ENCODE peak calls at places on chromosomes 13 and 19, in eight cellular contexts. C is neural progenitor cell, G is thoracic aorta, N is tibial nerve, I is AG09319, A is GM10248, D is esophagus squamous epithelium, B is progenitor cell of endocrine pancreas. K is an unnamed sample.

GRCh38 chr19:40101813-40102212 is 11.1 kb upstream of the ZNF780A start:
- DNase-seq in C (no peak), G (no peak), N (no peak), I (no peak), A (no peak), D (no peak), B (no peak), K (no peak)

GRCh38 chr13:95734124-95734523 is 57.2 kb downstream of the DNAJC3 start:
- DNase-seq in C (no peak), G (no peak), N (no peak), I (no peak), A (no peak), D (no peak), B (no peak), K (no peak)

GRCh38 chr13:105952233-105952767 is 583.2 kb downstream of the EFNB2 start:
- DNase-seq in C (no peak), G (no peak), N (no peak), I (no peak), A (peak; percentile 4), D (no peak), B (no peak), K (no peak)

GRCh38 chr13:86409466-86410241 is 610.4 kb upstream of the SLITRK6 start:
- DNase-seq in C (no peak), G (no peak), N (no peak), I (no peak), A (no peak), D (no peak), B (no peak), K (no peak)

GRCh38 chr19:6230991-6231448 is 48.8 kb downstream of the MLLT1 start:
- DNase-seq in C (no peak), G (no peak), N (no peak), I (no peak), A (no peak), D (no peak), B (no peak), K (no peak)

GRCh38 chr19:5851302-5851701 is at the start of gene FUT3:
- DNase-seq in C (no peak), G (no peak), N (no peak), I (no peak), A (no peak), D (no peak), B (no peak), K (no peak)

GRCh38 chr19:55699221-55699620 is 24.2 kb downstream of the EPN1 start:
- DNase-seq in C (no peak), G (no peak), N (no peak), I (no peak), A (no peak), D (no peak), B (no peak), K (no peak)

GRCh38 chr13:113273856-113274590 is 23.0 kb upstream of the LAMP1 start:
- DNase-seq in C (no peak), G (no peak), N (no peak), I (no peak), A (no peak), D (no peak), B (no peak), K (no peak)

GRCh38 chr13:84999252-84999651 is 800.0 kb downstream of the SLITRK6 start:
- DNase-seq in C (no peak), G (no peak), N (no peak), I (no peak), A (no peak), D (no peak), B (no peak), K (no peak)

GRCh38 chr19:518292-519231 is 11.3 kb downstream of the TPGS1 start:
- DNase-seq in C (peak; percentile 76), G (no peak), N (no peak), I (no peak), A (no peak), D (no peak), B (no peak), K (no peak)

GRCh38 chr19:35695895-35696422 is 8.4 kb upstream of the ZBTB32 start:
- DNase-seq in C (no peak), G (no peak), N (no peak), I (no peak), A (no peak), D (no peak), B (no peak), K (no peak)

GRCh38 chr13:66407159-66407558 is 823.0 kb downstream of the PCDH9 start:
- DNase-seq in C (peak; percentile 41), G (no peak), N (no peak), I (no peak), A (no peak), D (no peak), B (no peak), K (no peak)

GRCh38 chr19:45423589-45424190 is at the start of gene ERCC1:
- DNase-seq in C (peak; percentile 99), G (peak; percentile 89), N (peak; percentile 92), I (peak; percentile 81), A (peak; percentile 98), D (peak; percentile 82), B (peak; percentile 96), K (peak; percentile 98)

GRCh38 chr13:101916108-101916757 is 463.8 kb downstream of the ITGBL1 start:
- DNase-seq in C (peak; percentile 84), G (no peak), N (no peak), I (no peak), A (peak; percentile 15), D (no peak), B (no peak), K (no peak)

GRCh38 chr13:36673352-36673751 is 468 bp upstream of the SERTM1 start:
- DNase-seq in C (no peak), G (no peak), N (no peak), I (no peak), A (no peak), D (no peak), B (no peak), K (no peak)

GRCh38 chr19:31947436-31947835 is 398.0 kb upstream of the ZNF507 start:
- DNase-seq in C (no peak), G (no peak), N (no peak), I (no peak), A (no peak), D (no peak), B (no peak), K (peak; percentile 60)

GRCh38 chr19:55491546-55492360 is 3.5 kb downstream of the SSC5D start:
- DNase-seq in C (no peak), G (no peak), N (no peak), I (no peak), A (no peak), D (no peak), B (no peak), K (no peak)

GRCh38 chr13:54614729-54615128 is 1586.1 kb downstream of the OLFM4 start:
- DNase-seq in C (peak; percentile 16), G (no peak), N (no peak), I (no peak), A (no peak), D (no peak), B (no peak), K (no peak)

GRCh38 chr19:31152906-31153305 is 196.3 kb downstream of the TSHZ3 start:
- DNase-seq in C (no peak), G (no peak), N (no peak), I (no peak), A (no peak), D (no peak), B (no peak), K (no peak)

GRCh38 chr19:17582613-17583012 is 27.2 kb downstream of the COLGALT1 start:
- DNase-seq in C (no peak), G (no peak), N (no peak), I (no peak), A (no peak), D (no peak), B (no peak), K (no peak)
- TF ChIP-seq CTCF in C (no peak), G (no peak), N (no peak), I (no peak), A (no peak), D (no peak), B (no peak), K (no peak)

GRCh38 chr19:19746286-19747213 is 13.6 kb upstream of the ZNF14 start:
- DNase-seq in C (no peak), G (no peak), N (no peak), I (no peak), A (peak; percentile 14), D (no peak), B (no peak), K (no peak)
- TF ChIP-seq CTCF in C (no peak), G (no peak), N (no peak), I (no peak), A (no peak), D (no peak), B (peak; percentile 10), K (no peak)

DNA sequence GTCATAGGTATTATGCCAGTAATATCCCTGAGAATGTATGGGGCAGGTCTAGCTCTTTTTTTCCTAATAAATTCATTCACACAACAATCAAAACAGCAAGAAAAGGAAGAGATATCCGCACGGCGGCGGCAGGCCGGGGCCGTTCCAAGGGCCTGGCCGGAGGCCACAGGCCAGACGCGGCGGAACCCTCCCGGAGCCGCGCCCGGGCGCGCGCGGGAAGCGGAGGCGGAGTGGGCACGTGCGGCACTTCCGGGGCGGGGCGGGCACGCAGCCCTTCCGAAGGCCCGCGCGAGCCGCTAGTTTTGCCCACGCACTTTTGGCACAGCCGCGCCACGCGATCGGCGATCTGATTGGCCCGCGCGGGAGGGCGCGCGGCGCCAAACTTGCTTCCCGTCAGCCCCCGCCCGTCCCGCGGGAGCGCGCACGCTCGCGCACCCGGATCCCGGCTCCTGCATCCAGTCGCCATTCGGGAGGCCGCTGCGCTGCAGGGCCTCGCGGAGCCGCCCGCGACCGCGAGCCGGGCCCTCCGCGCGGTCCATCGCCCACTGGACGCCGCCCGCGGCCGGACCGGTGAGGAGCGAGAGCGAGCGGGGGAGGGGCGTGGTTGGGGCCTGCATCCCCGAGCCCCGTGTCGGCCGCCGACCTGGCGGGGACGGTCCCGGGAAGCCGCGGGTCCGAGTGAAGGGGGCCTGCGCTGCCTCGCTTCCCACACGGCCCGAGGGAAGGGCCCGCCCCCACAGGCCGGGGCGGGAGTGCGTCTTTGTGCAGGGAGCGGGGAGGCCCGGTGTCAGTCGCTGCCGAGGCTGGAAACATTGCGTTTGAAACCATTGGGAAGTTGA is at the start of gene CHAMP1:
- DNase-seq in C (peak; percentile 95), G (peak; percentile 73), N (peak; percentile 91), I (peak; percentile 93), A (peak; percentile 95), D (peak; percentile 74), B (peak; percentile 92), K (peak; percentile 99)
- TF ChIP-seq CTCF in C (peak; percentile 14), G (peak; percentile 18), N (peak; percentile 56), I (no peak), A (no peak), D (peak; percentile 1), B (no peak), K (peak; percentile 2)

GRCh38 chr19:42279902-42280760 is 11.1 kb downstream of the CIC start:
- DNase-seq in C (peak; percentile 94), G (peak; percentile 87), N (peak; percentile 90), I (peak; percentile 53), A (peak; percentile 92), D (no peak), B (peak; percentile 79), K (peak; percentile 97)

GRCh38 chr19:42280761-42281174 is 11.7 kb downstream of the CIC start:
- DNase-seq in C (peak; percentile 51), G (no peak), N (no peak), I (no peak), A (no peak), D (no peak), B (no peak), K (no peak)

GRCh38 chr19:42282810-42283247 is 13.8 kb downstream of the CIC start:
- DNase-seq in C (no peak), G (no peak), N (no peak), I (no peak), A (no peak), D (no peak), B (no peak), K (no peak)

GRCh38 chr19:42282036-42282762 is 13.1 kb downstream of the CIC start:
- DNase-seq in C (peak; percentile 52), G (no peak), N (no peak), I (no peak), A (no peak), D (no peak), B (no peak), K (no peak)

GRCh38 chr19:42281175-42282035 is 12.4 kb downstream of the CIC start:
- DNase-seq in C (peak; percentile 58), G (no peak), N (peak; percentile 61), I (no peak), A (no peak), D (no peak), B (no peak), K (no peak)
- TF ChIP-seq CTCF in C (no peak), G (no peak), N (peak; percentile 29), I (no peak), A (no peak), D (peak; percentile 10), B (peak; percentile 9), K (peak; percentile 22)

K was measured in esophagus muscularis mucosa.